ENCODE peak calls at places on chromosome 21, in five cellular contexts. C is stimulated activated CD4-positive, alpha-beta T cell treated with anti-CD3 and anti-CD28 coated beads, TNF-alpha, amount 100 ng/mL, for 24 hours; I is MCF 10A; J is kidney tubule cell; F is endodermal cell. O is an unnamed sample.

GRCh38 chr21:46024983-46025860 is 43.7 kb downstream of the COL6A1 start:
- DNase-seq in C (no peak), I (no peak), J (peak), F (no peak), O (peak)

GRCh38 chr21:46116189-46116845 is 18.4 kb downstream of the COL6A2 start:
- DNase-seq in C (no peak), I (no peak), J (no peak), F (peak), O (no peak)

GRCh38 chr21:33800753-33801423 is 114.7 kb downstream of the ATP5PO start:
- DNase-seq in C (no peak), I (no peak), J (no peak), F (no peak), O (peak)

GRCh38 chr21:41289431-41289830 is 27.2 kb upstream of the FAM3B start:
- DNase-seq in C (no peak), I (no peak), J (no peak), F (peak), O (no peak)

GRCh38 chr21:43287974-43288755 is 119.4 kb downstream of the CRYAA start:
- DNase-seq in C (no peak), I (no peak), J (no peak), F (no peak), O (no peak)

GRCh38 chr21:34115160-34115559 is 41.8 kb downstream of the MRPS6 start:
- DNase-seq in C (no peak), I (no peak), J (no peak), F (no peak), O (no peak)

GRCh38 chr21:25936776-25937175 is 202.0 kb downstream of the GABPA start:
- DNase-seq in C (no peak), I (no peak), J (peak), F (no peak), O (no peak)

GRCh38 chr21:39867198-39867650 is at the start of gene PCP4:
- DNase-seq in C (peak), I (peak), J (peak), F (peak), O (peak)

GRCh38 chr21:35909456-35910178 is 150.7 kb downstream of the SETD4 start:
- DNase-seq in C (no peak), I (no peak), J (no peak), F (no peak), O (no peak)

GRCh38 chr21:29189358-29189757 is 58.9 kb downstream of the MAP3K7CL start:
- DNase-seq in C (no peak), I (no peak), J (no peak), F (no peak), O (no peak)

GRCh38 chr21:44723177-44724131 is 12.1 kb upstream of the TSPEAR start:
- DNase-seq in C (no peak), I (no peak), J (peak), F (peak), O (peak)

GRCh38 chr21:14866859-14867560 is 197.8 kb downstream of the NRIP1 start:
- DNase-seq in C (no peak), I (no peak), J (no peak), F (no peak), O (peak)

GRCh38 chr21:46128983-46129571 is 26.3 kb downstream of the FTCD start:
- DNase-seq in C (no peak), I (no peak), J (no peak), F (no peak), O (no peak)